ENCODE peak calls at places on chromosomes 6 and 20, in four cellular contexts. Y is activated T-cell treated with anti-CD3 and anti-CD28 coated beads for 48 hours; M is effector CD4-positive, alpha-beta T cell; W is HS-27A. P is an unnamed sample.

GRCh38 chr6:6277418-6277817 is 43.0 kb downstream of the F13A1 start:
- DNase-seq in Y (no peak), M (no peak), W (no peak), P (no peak)

GRCh38 chr20:12775041-12775440 is 233.7 kb upstream of the SPTLC3 start:
- DNase-seq in M (no peak), W (no peak), Y (no peak), P (no peak)

GRCh38 chr6:41791984-41792383 is 4.5 kb downstream of the TOMM6 start:
- DNase-seq in Y (no peak), M (no peak), W (no peak), P (no peak)

GRCh38 chr20:41654292-41654691 is 36.1 kb upstream of the CHD6 start:
- DNase-seq in W (no peak), Y (no peak), M (no peak), P (no peak)

GRCh38 chr6:131136021-131136847 is 967 bp downstream of the AKAP7 start:
- DNase-seq in W (no peak), M (no peak), Y (no peak), P (no peak)

GRCh38 chr6:43737272-43738081 is 32.5 kb upstream of the VEGFA start:
- DNase-seq in Y (no peak), M (no peak), W (no peak), P (no peak)

GRCh38 chr6:112035446-112035845 is 18.5 kb upstream of the CCN6 start:
- DNase-seq in M (no peak), Y (no peak), W (no peak), P (no peak)

GRCh38 chr20:59134182-59134581 is 29.4 kb upstream of the ZNF831 start:
- DNase-seq in M (no peak), Y (no peak), W (no peak), P (no peak)

GRCh38 chr6:160462551-160463109 is 114.5 kb downstream of the SLC22A3 start:
- DNase-seq in M (peak), W (peak), Y (peak), P (no peak)

GRCh38 chr6:43444036-43444435 is 11.3 kb downstream of the DLK2 start:
- DNase-seq in Y (no peak), M (no peak), W (no peak), P (no peak)

GRCh38 chr6:148915889-148916288 is 169.1 kb downstream of the UST start:
- DNase-seq in W (no peak), Y (no peak), M (no peak), P (no peak)

GRCh38 chr6:48568856-48569255 is 457.9 kb upstream of the PTCHD4 start:
- DNase-seq in Y (no peak), M (no peak), W (no peak), P (no peak)

GRCh38 chr6:42959917-42960242 is 674 bp upstream of the GNMT start:
- DNase-seq in W (no peak), M (no peak), Y (no peak), P (no peak)

GRCh38 chr6:33406161-33406560 is 4.7 kb upstream of the PHF1 start:
- DNase-seq in W (no peak), Y (no peak), M (no peak), P (no peak)

GRCh38 chr6:87553159-87553765 is 36.5 kb downstream of the RARS2 start:
- DNase-seq in W (no peak), Y (no peak), M (no peak), P (no peak)

GRCh38 chr6:89927788-89928565 is 33.7 kb downstream of the GJA10 start:
- DNase-seq in M (no peak), W (no peak), Y (no peak), P (no peak)

GRCh38 chr20:37202267-37202943 is 23.1 kb upstream of the MROH8 start:
- DNase-seq in W (peak), Y (no peak), M (no peak), P (no peak)

GRCh38 chr20:3084986-3085360 is 449 bp upstream of the AVP start:
- DNase-seq in W (no peak), M (no peak), Y (no peak), P (no peak)

GRCh38 chr20:19460386-19460785 is 247.9 kb downstream of the SLC24A3 start:
- DNase-seq in Y (no peak), W (no peak), M (no peak), P (no peak)

GRCh38 chr6:78623567-78623966 is 243.8 kb upstream of the IRAK1BP1 start:
- DNase-seq in Y (no peak), M (no peak), W (no peak), P (no peak)

GRCh38 chr6:142210606-142211005 is 63.5 kb downstream of the VTA1 start:
- DNase-seq in W (no peak), Y (no peak), M (no peak), P (no peak)

GRCh38 chr20:7879883-7880282 is 60.4 kb downstream of the HAO1 start:
- DNase-seq in Y (no peak), W (no peak), M (no peak), P (no peak)

GRCh38 chr20:5780233-5781217 is 30.3 kb downstream of the SHLD1 start:
- DNase-seq in W (no peak), M (no peak), Y (no peak), P (no peak)

GRCh38 chr6:98416027-98416426 is 418.3 kb upstream of the POU3F2 start:
- DNase-seq in Y (no peak), W (no peak), M (no peak), P (no peak)

GRCh38 chr6:33686981-33687975 is 24.2 kb downstream of the UQCC2 start:
- DNase-seq in Y (no peak), M (no peak), W (no peak), P (no peak)

GRCh38 chr20:48747840-48748416 is 79.9 kb downstream of the PREX1 start:
- DNase-seq in M (no peak), Y (no peak), W (no peak), P (no peak)

GRCh38 chr20:49323622-49324238 is 45.9 kb upstream of the ZNFX1 start:
- DNase-seq in W (no peak), Y (no peak), M (no peak), P (no peak)

GRCh38 chr20:20017852-20018245 is 687 bp downstream of the NAA20 start:
- DNase-seq in Y (no peak), W (no peak), M (peak), P (no peak)

GRCh38 chr6:112571886-112572285 is 224.8 kb downstream of the RFPL4B start:
- DNase-seq in Y (no peak), M (no peak), W (no peak), P (no peak)

GRCh38 chr6:148981515-148981914 is 234.7 kb downstream of the UST start:
- DNase-seq in W (no peak), Y (no peak), M (no peak), P (no peak)

GRCh38 chr6:45479834-45480696 is 102.3 kb upstream of the SUPT3H start:
- DNase-seq in Y (no peak), W (no peak), M (no peak), P (no peak)

GRCh38 chr6:138443979-138444378 is 40.0 kb downstream of the HEBP2 start:
- DNase-seq in Y (no peak), M (no peak), W (no peak), P (no peak)

GRCh38 chr6:127737009-127737486 is 160.1 kb downstream of the C6orf58 start:
- DNase-seq in Y (no peak), W (peak), M (peak), P (no peak)

GRCh38 chr6:111484655-111484974 is 1.6 kb upstream of the REV3L start:
- DNase-seq in Y (no peak), W (no peak), M (no peak), P (no peak)

GRCh38 chr6:152993431-152993830 is 9.1 kb downstream of the MTRF1L start:
- DNase-seq in Y (no peak), M (no peak), W (no peak), P (no peak)

GRCh38 chr20:56430471-56430870 is 18.4 kb downstream of the CASS4 start:
- DNase-seq in M (no peak), W (no peak), Y (no peak), P (no peak)

GRCh38 chr20:57874141-57874540 is 164.3 kb upstream of the PMEPA1 start:
- DNase-seq in M (no peak), Y (no peak), W (no peak), P (no peak)

GRCh38 chr20:46040902-46041535 is 12.0 kb downstream of the SLC12A5 start:
- DNase-seq in Y (no peak), M (peak), W (no peak), P (no peak)

GRCh38 chr6:139402935-139403386 is 28.5 kb upstream of the CITED2 start:
- DNase-seq in M (no peak), W (no peak), Y (no peak), P (no peak)

P was measured in cerebellar nuclear complex.